ENCODE peak calls at places on chromosome 12, in eight cellular contexts. One of them, this sample, is unnamed.

GRCh38 chr12:12534134-12534866 is 28.4 kb downstream of the DUSP16 start:
- DNase-seq in body of pancreas: peak; percentile 17
- DNase-seq in brain microvascular endothelial cell: no peak
- DNase-seq in choroid plexus epithelial cell: no peak
- DNase-seq in cardiac muscle cell: peak; percentile 70
- DNase-seq in IMR-90: no peak
- DNase-seq in nephron progenitor cell: no peak
- DNase-seq in neural crest cell: no peak
- DNase-seq in this sample: no peak

GRCh38 chr12:76180401-76181277 is 96.2 kb upstream of the NAP1L1 start:
- DNase-seq in body of pancreas: no peak
- DNase-seq in brain microvascular endothelial cell: no peak
- DNase-seq in choroid plexus epithelial cell: no peak
- DNase-seq in cardiac muscle cell: no peak
- DNase-seq in IMR-90: no peak
- DNase-seq in nephron progenitor cell: no peak
- DNase-seq in neural crest cell: no peak
- DNase-seq in this sample: no peak

GRCh38 chr12:105481906-105482305 is 151.4 kb downstream of the C12orf75 start:
- DNase-seq in body of pancreas: no peak
- DNase-seq in brain microvascular endothelial cell: no peak
- DNase-seq in choroid plexus epithelial cell: no peak
- DNase-seq in cardiac muscle cell: no peak
- DNase-seq in IMR-90: no peak
- DNase-seq in nephron progenitor cell: no peak
- DNase-seq in neural crest cell: no peak
- DNase-seq in this sample: no peak

GRCh38 chr12:47226199-47226598 is 146.4 kb upstream of the AMIGO2 start:
- DNase-seq in body of pancreas: no peak
- DNase-seq in brain microvascular endothelial cell: no peak
- DNase-seq in choroid plexus epithelial cell: no peak
- DNase-seq in cardiac muscle cell: no peak
- DNase-seq in IMR-90: no peak
- DNase-seq in nephron progenitor cell: no peak
- DNase-seq in neural crest cell: no peak
- DNase-seq in this sample: no peak

GRCh38 chr12:14935031-14935430 is 3.3 kb downstream of the ERP27 start:
- DNase-seq in body of pancreas: peak; percentile 80
- DNase-seq in brain microvascular endothelial cell: no peak
- DNase-seq in choroid plexus epithelial cell: no peak
- DNase-seq in cardiac muscle cell: no peak
- DNase-seq in IMR-90: no peak
- DNase-seq in nephron progenitor cell: no peak
- DNase-seq in neural crest cell: no peak
- DNase-seq in this sample: no peak

GRCh38 chr12:51009038-51009437 is 17.1 kb downstream of the SLC11A2 start:
- DNase-seq in body of pancreas: peak; percentile 67
- DNase-seq in brain microvascular endothelial cell: no peak
- DNase-seq in choroid plexus epithelial cell: peak; percentile 53
- DNase-seq in cardiac muscle cell: no peak
- DNase-seq in IMR-90: no peak
- DNase-seq in nephron progenitor cell: no peak
- DNase-seq in neural crest cell: no peak
- DNase-seq in this sample: no peak

GRCh38 chr12:40566246-40566645 is 126.0 kb upstream of the CNTN1 start:
- DNase-seq in body of pancreas: no peak
- DNase-seq in brain microvascular endothelial cell: no peak
- DNase-seq in choroid plexus epithelial cell: no peak
- DNase-seq in cardiac muscle cell: no peak
- DNase-seq in IMR-90: no peak
- DNase-seq in nephron progenitor cell: no peak
- DNase-seq in neural crest cell: no peak
- DNase-seq in this sample: no peak

GRCh38 chr12:96261557-96261956 is 67.4 kb downstream of the ELK3 start:
- DNase-seq in body of pancreas: no peak
- DNase-seq in brain microvascular endothelial cell: no peak
- DNase-seq in choroid plexus epithelial cell: no peak
- DNase-seq in cardiac muscle cell: no peak
- DNase-seq in IMR-90: peak; percentile 20
- DNase-seq in nephron progenitor cell: no peak
- DNase-seq in neural crest cell: no peak
- DNase-seq in this sample: no peak

GRCh38 chr12:53588155-53588554 is 38.0 kb downstream of the ATF7 start:
- DNase-seq in body of pancreas: no peak
- DNase-seq in brain microvascular endothelial cell: no peak
- DNase-seq in choroid plexus epithelial cell: no peak
- DNase-seq in cardiac muscle cell: no peak
- DNase-seq in IMR-90: no peak
- DNase-seq in nephron progenitor cell: no peak
- DNase-seq in neural crest cell: no peak
- DNase-seq in this sample: no peak

GRCh38 chr12:45292486-45293195 is 76.7 kb downstream of the ANO6 start:
- DNase-seq in body of pancreas: no peak
- DNase-seq in brain microvascular endothelial cell: peak; percentile 22
- DNase-seq in choroid plexus epithelial cell: peak; percentile 75
- DNase-seq in cardiac muscle cell: peak; percentile 49
- DNase-seq in IMR-90: peak; percentile 29
- DNase-seq in nephron progenitor cell: no peak
- DNase-seq in neural crest cell: no peak
- DNase-seq in this sample: no peak

GRCh38 chr12:130224613-130225012 is 62.3 kb downstream of the FZD10 start:
- DNase-seq in body of pancreas: no peak
- DNase-seq in brain microvascular endothelial cell: no peak
- DNase-seq in choroid plexus epithelial cell: no peak
- DNase-seq in cardiac muscle cell: no peak
- DNase-seq in IMR-90: no peak
- DNase-seq in nephron progenitor cell: no peak
- DNase-seq in neural crest cell: no peak
- DNase-seq in this sample: no peak

GRCh38 chr12:6767592-6768384 is 1.6 kb downstream of the PTMS start:
- DNase-seq in body of pancreas: no peak
- DNase-seq in brain microvascular endothelial cell: no peak
- DNase-seq in choroid plexus epithelial cell: peak; percentile 39
- DNase-seq in cardiac muscle cell: peak; percentile 51
- DNase-seq in IMR-90: peak; percentile 33
- DNase-seq in nephron progenitor cell: peak; percentile 34
- DNase-seq in neural crest cell: no peak
- DNase-seq in this sample: no peak

GRCh38 chr12:104699489-104700194 is 242.9 kb downstream of the CHST11 start:
- DNase-seq in body of pancreas: no peak
- DNase-seq in brain microvascular endothelial cell: no peak
- DNase-seq in choroid plexus epithelial cell: no peak
- DNase-seq in cardiac muscle cell: no peak
- DNase-seq in IMR-90: peak; percentile 13
- DNase-seq in nephron progenitor cell: no peak
- DNase-seq in neural crest cell: no peak
- DNase-seq in this sample: no peak

GRCh38 chr12:52735816-52736632 is 32.7 kb upstream of the KRT77 start:
- DNase-seq in body of pancreas: no peak
- DNase-seq in brain microvascular endothelial cell: no peak
- DNase-seq in choroid plexus epithelial cell: no peak
- DNase-seq in cardiac muscle cell: no peak
- DNase-seq in IMR-90: no peak
- DNase-seq in nephron progenitor cell: no peak
- DNase-seq in neural crest cell: no peak
- DNase-seq in this sample: no peak

GRCh38 chr12:97960225-97960624 is 497.6 kb downstream of the RMST start:
- DNase-seq in body of pancreas: no peak
- DNase-seq in brain microvascular endothelial cell: no peak
- DNase-seq in choroid plexus epithelial cell: no peak
- DNase-seq in cardiac muscle cell: no peak
- DNase-seq in IMR-90: no peak
- DNase-seq in nephron progenitor cell: no peak
- DNase-seq in neural crest cell: no peak
- DNase-seq in this sample: no peak

GRCh38 chr12:65631621-65632111 is 192.6 kb upstream of the HMGA2 start:
- DNase-seq in body of pancreas: peak; percentile 4
- DNase-seq in brain microvascular endothelial cell: peak; percentile 99
- DNase-seq in choroid plexus epithelial cell: peak; percentile 99
- DNase-seq in cardiac muscle cell: no peak
- DNase-seq in IMR-90: peak; percentile 100
- DNase-seq in nephron progenitor cell: no peak
- DNase-seq in neural crest cell: no peak
- DNase-seq in this sample: peak; percentile 93

GRCh38 chr12:109018276-109018675 is 2.6 kb downstream of the SVOP start:
- DNase-seq in body of pancreas: no peak
- DNase-seq in brain microvascular endothelial cell: no peak
- DNase-seq in choroid plexus epithelial cell: no peak
- DNase-seq in cardiac muscle cell: no peak
- DNase-seq in IMR-90: no peak
- DNase-seq in nephron progenitor cell: no peak
- DNase-seq in neural crest cell: no peak
- DNase-seq in this sample: no peak

GRCh38 chr12:40312982-40313576 is 88.3 kb downstream of the LRRK2 start:
- DNase-seq in body of pancreas: no peak
- DNase-seq in brain microvascular endothelial cell: no peak
- DNase-seq in choroid plexus epithelial cell: peak; percentile 70
- DNase-seq in cardiac muscle cell: peak; percentile 31
- DNase-seq in IMR-90: peak; percentile 31
- DNase-seq in nephron progenitor cell: no peak
- DNase-seq in neural crest cell: no peak
- DNase-seq in this sample: peak; percentile 4

GRCh38 chr12:5140190-5140589 is 96.5 kb downstream of the KCNA5 start:
- DNase-seq in body of pancreas: no peak
- DNase-seq in brain microvascular endothelial cell: no peak
- DNase-seq in choroid plexus epithelial cell: no peak
- DNase-seq in cardiac muscle cell: no peak
- DNase-seq in IMR-90: peak; percentile 30
- DNase-seq in nephron progenitor cell: no peak
- DNase-seq in neural crest cell: no peak
- DNase-seq in this sample: no peak

GRCh38 chr12:3003593-3003992 is 44.4 kb downstream of the TEAD4 start:
- DNase-seq in body of pancreas: peak; percentile 93
- DNase-seq in brain microvascular endothelial cell: no peak
- DNase-seq in choroid plexus epithelial cell: no peak
- DNase-seq in cardiac muscle cell: peak; percentile 3
- DNase-seq in IMR-90: no peak
- DNase-seq in nephron progenitor cell: no peak
- DNase-seq in neural crest cell: no peak
- DNase-seq in this sample: no peak

GRCh38 chr12:3000548-3001275 is 41.5 kb downstream of the TEAD4 start:
- DNase-seq in body of pancreas: peak; percentile 71
- DNase-seq in brain microvascular endothelial cell: no peak
- DNase-seq in choroid plexus epithelial cell: no peak
- DNase-seq in cardiac muscle cell: no peak
- DNase-seq in IMR-90: no peak
- DNase-seq in nephron progenitor cell: no peak
- DNase-seq in neural crest cell: no peak
- DNase-seq in this sample: no peak

GRCh38 chr12:3002636-3003035 is 43.4 kb downstream of the TEAD4 start:
- DNase-seq in body of pancreas: peak; percentile 29
- DNase-seq in brain microvascular endothelial cell: no peak
- DNase-seq in choroid plexus epithelial cell: no peak
- DNase-seq in cardiac muscle cell: peak; percentile 10
- DNase-seq in IMR-90: no peak
- DNase-seq in nephron progenitor cell: no peak
- DNase-seq in neural crest cell: no peak
- DNase-seq in this sample: no peak

GRCh38 chr12:3005736-3006135 is 46.5 kb downstream of the TEAD4 start:
- DNase-seq in body of pancreas: no peak
- DNase-seq in brain microvascular endothelial cell: peak; percentile 60
- DNase-seq in choroid plexus epithelial cell: no peak
- DNase-seq in cardiac muscle cell: no peak
- DNase-seq in IMR-90: peak; percentile 35
- DNase-seq in nephron progenitor cell: no peak
- DNase-seq in neural crest cell: no peak
- DNase-seq in this sample: no peak

DNA sequence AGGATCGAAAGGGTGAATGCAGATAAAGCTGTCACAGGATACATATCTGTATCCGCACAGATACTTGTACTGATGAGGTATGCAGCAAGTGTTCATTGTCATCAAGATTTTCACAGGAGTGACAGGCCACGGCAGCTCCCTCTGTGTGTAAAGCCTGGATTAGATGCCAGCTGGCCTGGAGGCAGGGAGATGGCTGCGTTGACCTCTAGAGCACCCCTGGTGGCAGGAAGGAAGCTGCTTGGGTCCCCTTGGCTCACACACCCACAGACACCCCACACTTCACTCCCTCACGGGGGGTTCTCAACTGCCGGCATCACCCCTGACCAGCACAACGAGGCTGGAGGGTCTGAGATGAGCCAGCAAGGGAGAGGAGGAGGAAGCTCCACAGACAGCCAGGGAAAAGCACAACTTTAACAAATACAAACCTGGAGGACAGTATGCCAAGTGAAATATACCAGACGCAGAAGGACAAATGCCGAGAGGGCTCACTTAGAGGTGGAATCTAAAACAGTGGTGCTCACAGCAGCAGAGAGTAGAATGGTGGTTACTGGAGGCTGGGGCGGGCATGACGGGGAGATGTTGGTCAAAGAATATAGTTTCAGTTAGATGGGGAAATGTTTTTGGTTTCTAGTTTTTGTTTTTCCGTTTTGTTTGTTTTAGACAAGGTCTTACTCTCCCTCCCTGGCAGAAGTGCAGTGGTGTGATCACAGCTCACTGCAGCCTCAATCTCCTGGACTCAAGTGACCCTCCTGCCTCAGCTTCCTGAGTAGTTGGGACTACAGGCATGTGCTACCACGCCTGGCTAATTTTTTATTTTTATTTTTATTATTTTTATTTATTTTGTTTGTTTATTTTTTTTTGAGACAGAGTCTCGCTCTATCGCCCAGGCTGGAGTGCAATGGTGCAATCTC is 45.7 kb downstream of the TEAD4 start:
- DNase-seq in body of pancreas: peak; percentile 45
- DNase-seq in brain microvascular endothelial cell: no peak
- DNase-seq in choroid plexus epithelial cell: no peak
- DNase-seq in cardiac muscle cell: peak; percentile 47
- DNase-seq in IMR-90: no peak
- DNase-seq in nephron progenitor cell: no peak
- DNase-seq in neural crest cell: no peak
- DNase-seq in this sample: no peak
- TF ChIP-seq CTCF in body of pancreas: no peak
- TF ChIP-seq CTCF in brain microvascular endothelial cell: peak; percentile 47
- TF ChIP-seq CTCF in choroid plexus epithelial cell: peak; percentile 26
- TF ChIP-seq CTCF in cardiac muscle cell: peak; percentile 26
- TF ChIP-seq CTCF in IMR-90: no peak
- TF ChIP-seq CTCF in nephron progenitor cell: peak; percentile 11
- TF ChIP-seq CTCF in neural crest cell: peak; percentile 30
- TF ChIP-seq CTCF in this sample: peak; percentile 4

GRCh38 chr12:118498171-118498570 is 121.8 kb downstream of the SUDS3 start:
- DNase-seq in body of pancreas: peak; percentile 28
- DNase-seq in brain microvascular endothelial cell: peak; percentile 3
- DNase-seq in choroid plexus epithelial cell: no peak
- DNase-seq in cardiac muscle cell: peak; percentile 54
- DNase-seq in IMR-90: no peak
- DNase-seq in nephron progenitor cell: no peak
- DNase-seq in neural crest cell: no peak
- DNase-seq in this sample: no peak
- TF ChIP-seq CTCF in body of pancreas: no peak
- TF ChIP-seq CTCF in brain microvascular endothelial cell: no peak
- TF ChIP-seq CTCF in choroid plexus epithelial cell: no peak
- TF ChIP-seq CTCF in cardiac muscle cell: no peak
- TF ChIP-seq CTCF in IMR-90: no peak
- TF ChIP-seq CTCF in nephron progenitor cell: no peak
- TF ChIP-seq CTCF in neural crest cell: no peak
- TF ChIP-seq CTCF in this sample: no peak

GRCh38 chr12:49537709-49538601 is 875 bp upstream of the KCNH3 start:
- DNase-seq in body of pancreas: no peak
- DNase-seq in brain microvascular endothelial cell: no peak
- DNase-seq in choroid plexus epithelial cell: no peak
- DNase-seq in cardiac muscle cell: peak; percentile 53
- DNase-seq in IMR-90: no peak
- DNase-seq in nephron progenitor cell: peak; percentile 56
- DNase-seq in neural crest cell: no peak
- DNase-seq in this sample: no peak
- TF ChIP-seq CTCF in body of pancreas: no peak
- TF ChIP-seq CTCF in brain microvascular endothelial cell: peak; percentile 14
- TF ChIP-seq CTCF in choroid plexus epithelial cell: no peak
- TF ChIP-seq CTCF in cardiac muscle cell: no peak
- TF ChIP-seq CTCF in IMR-90: no peak
- TF ChIP-seq CTCF in nephron progenitor cell: no peak
- TF ChIP-seq CTCF in neural crest cell: peak; percentile 33
- TF ChIP-seq CTCF in this sample: no peak

GRCh38 chr12:100128509-100128908 is 14.2 kb downstream of the BLTP3B start:
- DNase-seq in body of pancreas: peak; percentile 19
- DNase-seq in brain microvascular endothelial cell: no peak
- DNase-seq in choroid plexus epithelial cell: peak; percentile 65
- DNase-seq in cardiac muscle cell: no peak
- DNase-seq in IMR-90: peak; percentile 41
- DNase-seq in nephron progenitor cell: peak; percentile 14
- DNase-seq in neural crest cell: no peak
- DNase-seq in this sample: no peak
- TF ChIP-seq CTCF in body of pancreas: no peak
- TF ChIP-seq CTCF in brain microvascular endothelial cell: peak; percentile 64
- TF ChIP-seq CTCF in choroid plexus epithelial cell: peak; percentile 67
- TF ChIP-seq CTCF in cardiac muscle cell: peak; percentile 53
- TF ChIP-seq CTCF in IMR-90: peak; percentile 40
- TF ChIP-seq CTCF in nephron progenitor cell: no peak
- TF ChIP-seq CTCF in neural crest cell: peak; percentile 36
- TF ChIP-seq CTCF in this sample: peak; percentile 53